ENCODE peak calls at places on chromosomes 1 and 21, in four cellular contexts. A, R, H and Q are unnamed samples. For H3K36me3, the result is how much of the 10 kb centered on the place peaks cover.

GRCh38 chr1:169367096-169367685 is 406 bp downstream of the NME7 start:
- DNase-seq in A (no peak), H (no peak), R (no peak), Q (no peak)

GRCh38 chr1:227805606-227806197 is 9.8 kb upstream of the PRSS38 start:
- DNase-seq in A (no peak), R (no peak), H (no peak), Q (no peak)

GRCh38 chr1:9406111-9406510 is 113.4 kb downstream of the SPSB1 start:
- DNase-seq in H (no peak), R (peak), A (peak), Q (no peak)

GRCh38 chr1:21622466-21623315 is 46.5 kb downstream of the RAP1GAP start:
- DNase-seq in R (no peak), H (peak), A (no peak), Q (no peak)

GRCh38 chr1:11924334-11925195 is 1.7 kb downstream of the KIAA2013 start:
- DNase-seq in H (no peak), A (no peak), R (peak), Q (no peak)

GRCh38 chr1:212699104-212699838 is 369 bp downstream of the BATF3 start:
- DNase-seq in A (peak), R (peak), H (peak), Q (peak)

GRCh38 chr1:33169290-33170055 is 12.4 kb downstream of the TRIM62 start:
- DNase-seq in A (no peak), H (no peak), R (no peak), Q (no peak)

GRCh38 chr1:20903452-20903851 is 116.3 kb upstream of the HP1BP3 start:
- DNase-seq in A (no peak), H (no peak), R (no peak), Q (no peak)

GRCh38 chr1:204814146-204814884 is 56.3 kb upstream of the NFASC start:
- DNase-seq in R (no peak), A (no peak), H (no peak), Q (no peak)

GRCh38 chr1:76145332-76145731 is 70.8 kb downstream of the ST6GALNAC3 start:
- DNase-seq in A (no peak), R (no peak), H (no peak), Q (no peak)

GRCh38 chr1:6979003-6979577 is 193.8 kb downstream of the CAMTA1 start:
- DNase-seq in H (no peak), A (no peak), R (no peak), Q (no peak)

GRCh38 chr21:44415073-44416025 is 40.0 kb upstream of the LRRC3 start:
- DNase-seq in H (no peak), R (no peak), A (peak), Q (no peak)

GRCh38 chr21:18522181-18522771 is 118.7 kb upstream of the TMPRSS15 start:
- DNase-seq in A (no peak), H (no peak), R (no peak), Q (no peak)

GRCh38 chr1:87151500-87152421 is 176.9 kb upstream of the LMO4 start:
- DNase-seq in R (peak), H (peak), A (peak), Q (peak)

GRCh38 chr1:20981903-20982695 is 194.6 kb downstream of the EIF4G3 start:
- DNase-seq in A (no peak), R (peak), H (no peak), Q (no peak)

GRCh38 chr1:185441608-185442007 is 124.6 kb upstream of the IVNS1ABP start:
- DNase-seq in H (no peak), R (no peak), A (no peak), Q (no peak)

GRCh38 chr1:169557131-169557530 is 29.1 kb downstream of the F5 start:
- DNase-seq in H (no peak), A (no peak), R (no peak), Q (no peak)

GRCh38 chr1:109272831-109273547 is 10.0 kb downstream of the PSRC1 start:
- DNase-seq in R (no peak), A (peak), H (no peak), Q (no peak)

GRCh38 chr1:84611796-84612195 is 37.6 kb upstream of the CTBS start:
- DNase-seq in R (no peak), H (no peak), A (no peak), Q (no peak)

DNA sequence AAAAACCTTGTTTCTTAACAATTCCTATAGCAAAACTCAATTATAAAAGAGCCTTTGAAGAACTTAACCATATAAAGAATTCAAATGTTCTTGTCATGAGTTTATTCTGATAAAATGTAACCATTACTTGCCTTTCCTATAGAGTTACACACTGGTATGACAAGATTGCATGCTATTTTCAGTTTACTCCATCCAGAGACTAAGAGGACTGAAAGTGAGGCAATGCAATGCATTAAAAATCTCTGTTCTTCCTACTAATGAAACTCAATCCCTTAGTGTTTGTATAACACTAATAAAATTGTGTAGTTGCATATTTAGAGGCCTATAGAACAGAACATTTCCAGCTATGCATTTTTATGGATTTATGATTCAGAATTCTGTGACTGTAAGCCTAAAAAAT is 88.1 kb downstream of the COP1 start:
- DNase-seq in A (no peak), H (no peak), R (no peak), Q (no peak)
- H3K36me3 ChIP-seq in A (under half), H (under half), R (half or more), Q (under half)

GRCh38 chr21:46376856-46377453 is 53.0 kb downstream of the PCNT start:
- DNase-seq in R (no peak), A (no peak), H (no peak), Q (no peak)

GRCh38 chr21:46379691-46380090 is 55.7 kb downstream of the PCNT start:
- DNase-seq in H (no peak), A (no peak), R (no peak), Q (no peak)

GRCh38 chr21:46379105-46379504 is 55.1 kb downstream of the PCNT start:
- DNase-seq in A (no peak), R (no peak), H (no peak), Q (no peak)

GRCh38 chr21:46376231-46376628 is 52.3 kb downstream of the PCNT start:
- DNase-seq in R (no peak), H (no peak), A (no peak), Q (no peak)

DNA sequence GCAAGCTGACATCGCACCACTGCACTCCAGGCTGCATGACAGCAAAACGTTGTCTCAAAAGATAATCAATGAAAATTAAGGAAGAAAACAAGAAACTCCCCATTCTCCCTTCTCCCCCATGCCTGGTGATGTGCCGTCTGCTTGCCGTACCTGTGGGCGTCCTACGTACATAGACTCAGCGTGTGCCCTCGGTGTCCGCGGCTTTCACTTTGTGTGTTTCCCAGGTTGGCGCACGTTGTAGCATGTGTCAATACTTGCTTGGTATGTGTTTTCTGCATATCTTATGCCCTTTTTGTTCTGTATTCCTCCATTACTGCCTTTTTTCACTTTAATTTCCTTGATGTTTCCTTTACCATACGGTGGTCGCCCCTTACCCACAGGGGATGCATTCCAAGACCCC is 53.8 kb downstream of the PCNT start:
- DNase-seq in R (no peak), A (no peak), H (no peak), Q (no peak)
- H3K4me3 ChIP-seq in R (no peak), A (no peak), H (no peak), Q (no peak)

DNA sequence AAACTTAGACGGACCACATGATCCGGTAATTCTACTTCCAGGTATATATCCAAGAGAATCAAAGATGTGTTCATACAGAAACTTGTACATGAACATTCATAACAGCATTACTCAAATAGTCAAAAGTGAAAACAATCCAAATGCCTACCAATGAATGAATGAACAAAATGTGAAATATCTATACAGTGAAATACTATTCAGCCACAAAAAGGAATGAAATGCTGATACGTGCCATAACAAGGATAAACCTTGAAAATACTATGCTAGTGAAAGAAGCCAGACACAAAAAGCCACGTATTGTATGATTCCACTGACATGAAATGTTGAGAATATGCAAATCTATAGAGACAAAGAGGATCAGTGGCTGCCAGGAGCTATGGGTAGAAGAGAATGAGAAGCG is 18.3 kb downstream of the TARBP1 start:
- DNase-seq in R (no peak), H (no peak), A (no peak), Q (no peak)
- H3K36me3 ChIP-seq in R (half or more), H (under half), A (under half), Q (under half)

DNA sequence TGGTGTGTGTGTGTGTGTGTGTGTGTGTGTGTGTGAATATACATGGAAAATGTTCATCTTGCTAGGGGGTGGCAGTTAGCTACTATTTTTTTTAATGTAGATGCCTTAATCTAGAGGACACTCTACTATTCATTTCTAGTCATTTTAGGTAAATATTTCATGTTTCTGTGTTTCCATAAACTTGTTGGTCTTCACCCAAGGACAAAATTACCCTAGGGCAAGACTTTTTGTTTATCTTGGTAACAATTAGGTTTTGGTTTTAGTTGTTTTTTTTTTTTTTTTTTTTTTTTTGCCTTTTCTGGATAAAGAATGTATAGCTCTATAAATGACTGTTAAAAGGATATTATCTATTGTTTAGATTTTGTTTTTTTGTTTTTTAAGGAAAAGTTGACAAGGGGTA is 32.2 kb downstream of the CLEC20A start:
- DNase-seq in R (no peak), A (no peak), H (no peak), Q (no peak)
- H3K4me3 ChIP-seq in R (no peak), A (no peak), H (no peak), Q (no peak)

GRCh38 chr1:77950873-77951272 is 28.0 kb downstream of the FUBP1 start:
- DNase-seq in R (peak), H (no peak), A (no peak), Q (no peak)
- H3K36me3 ChIP-seq in R (half or more), H (half or more), A (half or more), Q (under half)